ENCODE peak calls at places on chromosomes 13 and 19, in four cellular contexts. W, F, C and N are unnamed samples.

GRCh38 chr13:99028890-99029289 is 51.0 kb upstream of the DOCK9 start:
- DNase-seq in C (no peak), W (no peak), F (no peak), N (no peak)

GRCh38 chr19:46192990-46193650 is 36.4 kb upstream of the IGFL1 start:
- DNase-seq in W (no peak), F (no peak), C (no peak), N (peak)

GRCh38 chr13:61727714-61728275 is 312.1 kb upstream of the PCDH20 start:
- DNase-seq in F (no peak), C (no peak), W (no peak), N (no peak)

GRCh38 chr19:28063702-28064101 is 1149.2 kb downstream of the UQCRFS1 start:
- DNase-seq in W (no peak), C (no peak), F (no peak), N (no peak)

GRCh38 chr19:7478173-7478842 is 10.5 kb downstream of the PEX11G start:
- DNase-seq in F (no peak), W (no peak), C (no peak), N (no peak)

GRCh38 chr13:97710797-97711196 is 242.7 kb upstream of the IPO5 start:
- DNase-seq in F (no peak), C (no peak), W (no peak), N (no peak)

GRCh38 chr19:792361-792885 is 4.8 kb upstream of the PTBP1 start:
- DNase-seq in F (no peak), C (no peak), W (no peak), N (no peak)

GRCh38 chr13:66069570-66069969 is 1160.6 kb downstream of the PCDH9 start:
- DNase-seq in C (no peak), F (no peak), W (no peak), N (no peak)

GRCh38 chr19:38920529-38921419 is 8.8 kb upstream of the CCER2 start:
- DNase-seq in C (no peak), W (no peak), F (no peak), N (no peak)

GRCh38 chr19:12065100-12065538 is 588 bp downstream of the ZNF844 start:
- DNase-seq in W (no peak), C (no peak), F (no peak), N (no peak)

GRCh38 chr19:6161271-6161850 is 25.9 kb downstream of the ACSBG2 start:
- DNase-seq in W (peak), F (no peak), C (no peak), N (no peak)

GRCh38 chr19:2296141-2296540 is 11.8 kb downstream of the LINGO3 start:
- DNase-seq in C (no peak), W (no peak), F (no peak), N (no peak)

GRCh38 chr13:41428155-41428554 is 29.2 kb upstream of the RGCC start:
- DNase-seq in C (peak), W (no peak), F (no peak), N (no peak)

GRCh38 chr19:38977445-38978314 is 2.1 kb upstream of the FBXO17 start:
- DNase-seq in W (peak), F (no peak), C (no peak), N (peak)

GRCh38 chr19:4369888-4370260 is 26.5 kb downstream of the MPND start:
- DNase-seq in W (peak), F (peak), C (no peak), N (no peak)

GRCh38 chr19:3950871-3951861 is 18.3 kb downstream of the NMRK2 start:
- DNase-seq in C (no peak), W (no peak), F (no peak), N (no peak)

GRCh38 chr13:40758811-40759210 is 12.2 kb downstream of the MRPS31 start:
- DNase-seq in W (no peak), C (no peak), F (no peak), N (no peak)

GRCh38 chr19:16470911-16471811 is 609 bp downstream of the EPS15L1 start:
- DNase-seq in W (no peak), C (no peak), F (no peak), N (no peak)

GRCh38 chr13:40356011-40356410 is 310.4 kb downstream of the FOXO1 start:
- DNase-seq in F (no peak), W (no peak), C (no peak), N (no peak)

GRCh38 chr13:33073338-33073737 is 57.1 kb downstream of the KL start:
- DNase-seq in W (no peak), F (no peak), C (no peak), N (no peak)

GRCh38 chr19:18062043-18062442 is 24.7 kb downstream of the IL12RB1 start:
- DNase-seq in F (no peak), C (no peak), W (no peak), N (no peak)

GRCh38 chr19:39413903-39414608 is 1.6 kb downstream of the PLEKHG2 start:
- DNase-seq in W (no peak), F (no peak), C (no peak), N (peak)

GRCh38 chr19:8580710-8581281 is 3.6 kb upstream of the MYO1F start:
- DNase-seq in F (peak), W (peak), C (peak), N (peak)

GRCh38 chr13:113112893-113113845 is 7.6 kb downstream of the F7 start:
- DNase-seq in F (peak), C (no peak), W (no peak), N (no peak)

GRCh38 chr13:67224148-67224846 is 5.8 kb downstream of the PCDH9 start:
- DNase-seq in F (no peak), C (peak), W (no peak), N (peak)

GRCh38 chr19:16339361-16339725 is 14.7 kb downstream of the KLF2 start:
- DNase-seq in W (no peak), F (no peak), C (no peak), N (no peak)

GRCh38 chr13:110713981-110714797 is 689 bp downstream of the ING1 start:
- DNase-seq in W (no peak), C (peak), F (peak), N (peak)

GRCh38 chr19:29526730-29527499 is 1.1 kb downstream of the VSTM2B start:
- DNase-seq in W (no peak), C (peak), F (no peak), N (no peak)